ENCODE peak calls at places on chromosomes 3 and 15, in six cellular contexts. C, L, V, X, O and R are unnamed samples.
A peak's percentile ranks its signal among the peaks of the same experiment; 100 is the strongest.

GRCh38 chr3:56197259-56197965 is 270.9 kb downstream of the ERC2 start:
- DNase-seq in C (no peak), L (no peak), V (no peak), X (no peak), O (no peak), R (no peak)

GRCh38 chr15:73727330-73728018 is 25.7 kb downstream of the INSYN1 start:
- DNase-seq in C (no peak), L (no peak), V (no peak), X (no peak), O (no peak), R (no peak)

GRCh38 chr3:128584412-128585020 is 66.1 kb downstream of the RPN1 start:
- DNase-seq in C (peak; percentile 27), L (peak; percentile 4), V (peak; percentile 68), X (peak; percentile 59), O (no peak), R (peak; percentile 94)

GRCh38 chr3:55165704-55166103 is 237.8 kb upstream of the LRTM1 start:
- DNase-seq in C (no peak), L (no peak), V (no peak), X (no peak), O (no peak), R (no peak)

GRCh38 chr3:129025691-129026435 is 24.8 kb downstream of the EFCC1 start:
- DNase-seq in C (no peak), L (no peak), V (no peak), X (no peak), O (no peak), R (peak; percentile 62)

GRCh38 chr15:40251455-40252140 is 12.7 kb downstream of the PAK6 start:
- DNase-seq in C (no peak), L (no peak), V (no peak), X (no peak), O (no peak), R (no peak)

GRCh38 chr3:184133840-184134745 is 1.1 kb upstream of the EIF2B5 start:
- DNase-seq in C (peak; percentile 61), L (no peak), V (peak; percentile 85), X (peak; percentile 74), O (no peak), R (peak; percentile 79)

GRCh38 chr3:138946554-138947302 is at the start of the genes FOXL2 and FOXL2NB:
- DNase-seq in C (peak; percentile 79), L (no peak), V (no peak), X (no peak), O (no peak), R (peak; percentile 44)

GRCh38 chr3:55483196-55484095 is 3.7 kb downstream of the WNT5A start:
- DNase-seq in C (no peak), L (no peak), V (no peak), X (no peak), O (no peak), R (no peak)

GRCh38 chr15:67062365-67062985 is 2.9 kb upstream of the SMAD3 start:
- DNase-seq in C (no peak), L (no peak), V (no peak), X (peak; percentile 90), O (no peak), R (no peak)

GRCh38 chr3:138509586-138509985 is 75.2 kb downstream of the ESYT3 start:
- DNase-seq in C (no peak), L (no peak), V (no peak), X (no peak), O (no peak), R (no peak)

GRCh38 chr3:101146946-101147345 is 153.7 kb upstream of the ABI3BP start:
- DNase-seq in C (peak; percentile 6), L (no peak), V (no peak), X (no peak), O (no peak), R (no peak)

GRCh38 chr15:25251700-25252390 is 187.0 kb downstream of the UBE3A start:
- DNase-seq in C (no peak), L (no peak), V (no peak), X (no peak), O (no peak), R (no peak)

GRCh38 chr3:100040846-100041245 is 73.5 kb downstream of the FILIP1L start:
- DNase-seq in C (no peak), L (no peak), V (no peak), X (no peak), O (no peak), R (no peak)

GRCh38 chr3:119695480-119695879 is 7.3 kb upstream of the CFAP91 start:
- DNase-seq in C (peak; percentile 46), L (no peak), V (peak; percentile 49), X (no peak), O (no peak), R (no peak)

GRCh38 chr3:135034881-135035440 is 239.9 kb downstream of the EPHB1 start:
- DNase-seq in C (no peak), L (no peak), V (no peak), X (no peak), O (no peak), R (no peak)

GRCh38 chr3:110813541-110813940 is 258.1 kb upstream of the NECTIN3 start:
- DNase-seq in C (no peak), L (no peak), V (peak; percentile 12), X (no peak), O (no peak), R (no peak)

GRCh38 chr3:156620260-156620659 is 54.1 kb upstream of the TIPARP start:
- DNase-seq in C (peak; percentile 55), L (no peak), V (no peak), X (peak; percentile 50), O (no peak), R (no peak)

DNA sequence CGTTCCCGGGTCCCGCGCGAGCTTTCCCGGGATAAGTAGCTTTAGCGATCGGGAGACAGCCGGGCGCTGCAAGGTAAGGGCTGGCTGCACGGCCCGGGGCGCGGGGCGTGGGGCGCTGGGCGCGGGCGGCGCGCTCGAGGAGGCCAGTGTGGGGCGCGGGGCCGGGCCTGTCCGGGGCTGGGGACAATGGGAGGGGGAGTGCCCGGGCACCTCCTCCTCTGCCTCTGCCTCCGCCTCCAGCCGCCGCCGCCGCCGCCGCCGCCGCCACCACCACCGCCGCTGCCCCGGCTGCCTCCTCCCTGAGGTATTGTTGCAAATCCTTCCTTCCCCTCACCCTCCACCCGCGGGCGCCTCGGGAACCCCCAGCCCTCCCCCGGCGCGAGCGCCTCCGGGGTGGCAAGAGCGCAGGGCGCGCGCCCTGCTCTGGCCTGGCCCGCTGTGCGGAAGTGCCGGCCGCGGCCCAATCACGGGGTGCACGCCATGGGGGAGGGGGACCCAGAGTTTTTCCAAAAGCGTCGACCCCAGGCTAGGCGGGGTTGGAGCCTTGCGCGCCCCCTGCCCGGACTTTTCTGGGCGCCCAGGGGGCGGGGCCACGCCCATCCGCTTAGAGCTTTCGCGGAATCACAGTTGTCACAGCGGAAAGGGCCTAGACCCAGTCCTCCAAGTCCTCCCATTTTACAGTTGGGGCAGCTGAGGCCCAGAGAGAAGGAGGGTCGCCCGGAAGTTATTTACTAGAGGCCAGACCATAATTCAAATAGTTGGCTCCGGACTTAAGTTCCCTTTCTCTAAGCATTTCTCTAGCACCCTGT is at the start of gene LPP:
- DNase-seq in C (no peak), L (no peak), V (no peak), X (peak; percentile 47), O (peak; percentile 31), R (peak; percentile 72)
- TF ChIP-seq POLR2AphosphoS5 in C (no peak), L (no peak), V (peak; percentile 34), X (peak; percentile 17), O (peak; percentile 65), R (no peak)

DNA sequence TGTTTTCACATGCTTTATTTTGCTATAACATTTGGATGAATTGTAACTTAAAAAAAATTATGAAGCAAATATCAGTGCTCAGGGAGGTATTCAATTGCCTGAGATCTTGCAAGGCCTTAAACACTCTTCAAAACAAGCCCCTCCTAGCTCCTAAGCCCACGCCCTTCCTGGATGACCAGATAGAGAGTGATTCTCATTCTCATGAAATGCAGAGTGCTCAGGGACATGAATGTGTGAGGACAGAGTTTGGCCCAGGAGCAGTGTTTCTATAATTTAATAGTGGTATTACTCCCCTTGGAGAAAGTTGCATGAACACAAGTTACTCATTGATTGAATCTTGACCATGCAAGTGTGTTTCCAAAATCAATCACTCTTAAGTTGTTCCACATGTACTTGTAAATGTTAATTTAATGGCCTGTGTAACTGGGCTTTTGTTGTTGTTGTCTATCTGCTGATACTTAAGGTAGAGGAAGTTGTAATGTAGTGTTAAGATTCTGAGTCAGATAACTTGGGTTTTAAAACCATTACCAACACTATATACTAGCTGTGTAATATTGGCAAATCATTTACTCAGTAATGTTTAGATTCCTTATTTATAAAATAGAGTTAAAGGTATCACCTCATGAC is 181.6 kb downstream of the ADAMTSL3 start:
- DNase-seq in C (no peak), L (no peak), V (no peak), X (no peak), O (no peak), R (no peak)
- TF ChIP-seq JUND in C (no peak), L (no peak), V (no peak), X (no peak), O (no peak), R (no peak)

GRCh38 chr3:64214002-64214696 is 11.1 kb downstream of the PRICKLE2 start:
- DNase-seq in C (no peak), L (no peak), V (no peak), X (no peak), O (no peak), R (peak; percentile 16)
- TF ChIP-seq POLR2AphosphoS5 in C (no peak), L (no peak), V (no peak), X (no peak), O (no peak), R (peak; percentile 53)

GRCh38 chr3:49616491-49616941 is 57.6 kb upstream of the APEH start:
- DNase-seq in C (no peak), L (no peak), V (no peak), X (no peak), O (no peak), R (no peak)
- TF ChIP-seq JUND in C (no peak), L (no peak), V (no peak), X (no peak), O (no peak), R (no peak)

GRCh38 chr3:195909645-195910498 is 1.5 kb upstream of the TNK2 start:
- DNase-seq in C (peak; percentile 100), L (no peak), V (peak; percentile 23), X (peak; percentile 58), O (no peak), R (peak; percentile 99)
- TF ChIP-seq POLR2AphosphoS5 in C (peak; percentile 30), L (no peak), V (peak; percentile 78), X (no peak), O (no peak), R (peak; percentile 50)